ENCODE peak calls at places on chromosomes 13 and 19, in nine cellular contexts. F is stomach, V is upper lobe of left lung, O is HCT116, S is transverse colon, N is prostate gland, Z is endothelial cell of umbilical vein, L is HL-60, J is sigmoid colon. X is an unnamed sample.

GRCh38 chr13:59452189-59452588 is 711.5 kb downstream of the DIAPH3 start:
- DNase-seq in F (no peak), V (no peak), O (no peak), S (no peak), N (no peak), Z (no peak), L (peak), J (no peak), X (no peak)

GRCh38 chr13:85497652-85498051 is 301.6 kb downstream of the SLITRK6 start:
- DNase-seq in F (no peak), V (no peak), O (no peak), S (no peak), N (no peak), Z (no peak), L (no peak), J (no peak), X (no peak)

GRCh38 chr13:109145631-109146030 is 516.2 kb downstream of the MYO16 start:
- DNase-seq in F (peak), V (no peak), O (peak), S (peak), N (no peak), Z (peak), L (peak), J (no peak), X (no peak)

GRCh38 chr19:37594982-37595382 is 306 bp downstream of the ZNF540 start:
- DNase-seq in F (peak), V (peak), O (no peak), S (peak), N (peak), Z (no peak), L (peak), J (peak), X (peak)

GRCh38 chr19:29576043-29576442 is 30.0 kb upstream of the POP4 start:
- DNase-seq in F (no peak), V (no peak), O (no peak), S (no peak), N (no peak), Z (no peak), L (no peak), J (no peak), X (peak)

GRCh38 chr13:106155411-106155810 is 380.1 kb downstream of the EFNB2 start:
- DNase-seq in F (no peak), V (no peak), O (no peak), S (no peak), N (no peak), Z (no peak), L (no peak), J (no peak), X (no peak)

GRCh38 chr13:101267656-101268055 is 148.7 kb downstream of the NALCN start:
- DNase-seq in F (no peak), V (no peak), O (no peak), S (no peak), N (no peak), Z (no peak), L (no peak), J (no peak), X (no peak)

GRCh38 chr19:27876489-27876888 is 1336.5 kb downstream of the UQCRFS1 start:
- DNase-seq in F (no peak), V (no peak), O (no peak), S (no peak), N (no peak), Z (no peak), L (no peak), J (no peak), X (no peak)

GRCh38 chr13:102869948-102870676 is 24.3 kb downstream of the ERCC5 start:
- DNase-seq in F (no peak), V (no peak), O (no peak), S (no peak), N (no peak), Z (no peak), L (no peak), J (no peak), X (no peak)

GRCh38 chr19:35895911-35896642 is 4.3 kb downstream of the NFKBID start:
- DNase-seq in F (no peak), V (peak), O (no peak), S (no peak), N (no peak), Z (no peak), L (no peak), J (no peak), X (no peak)
- TF ChIP-seq POLR2AphosphoS5 in F (no peak), V (no peak), O (no peak), S (no peak), N (no peak), Z (no peak), L (no peak), J (no peak), X (no peak)

DNA sequence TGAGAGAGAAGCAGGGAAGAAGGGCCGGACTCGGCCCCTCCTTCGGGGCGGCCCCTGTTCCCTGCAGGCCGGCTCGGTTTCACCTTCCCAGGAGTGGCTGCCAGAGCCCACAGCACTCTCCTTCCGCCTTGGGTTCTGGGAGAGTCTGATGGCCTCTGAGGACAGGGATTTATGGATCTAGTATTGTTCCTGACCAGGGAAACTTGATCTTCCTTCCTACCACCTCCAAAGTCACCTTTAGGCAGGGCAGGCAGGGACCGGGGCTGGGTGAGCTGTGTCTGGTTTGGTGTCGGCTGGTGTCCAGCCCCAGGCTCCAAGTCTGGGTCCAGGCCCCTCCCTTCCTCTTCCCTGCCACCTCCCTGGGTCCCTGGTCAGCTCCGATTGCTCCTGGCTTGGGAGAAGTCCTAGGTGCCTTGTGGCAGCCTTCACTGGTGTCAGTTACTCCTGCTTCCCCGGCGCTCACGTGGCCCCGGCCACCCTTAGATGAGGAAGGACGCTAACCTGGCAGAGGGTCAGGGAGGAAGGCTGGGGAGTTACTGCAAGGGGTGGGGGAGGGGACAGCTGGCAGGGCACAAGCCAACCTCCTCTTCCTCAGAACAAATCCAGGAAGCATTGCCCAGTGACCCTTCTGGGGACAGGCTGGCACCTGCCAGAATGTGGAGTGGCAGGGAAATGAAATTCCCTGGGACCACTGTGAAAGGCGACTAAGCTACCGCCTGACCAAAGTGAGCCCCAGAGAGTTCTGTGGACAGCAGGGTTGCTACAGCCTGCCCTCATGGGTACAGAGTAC is 18.8 kb downstream of the RFX1 start:
- DNase-seq in F (peak), V (peak), O (no peak), S (no peak), N (no peak), Z (peak), L (peak), J (no peak), X (no peak)
- H3K4me3 ChIP-seq in F (no peak), V (no peak), O (no peak), S (no peak), N (no peak), Z (no peak), L (no peak), J (no peak), X (peak)

DNA sequence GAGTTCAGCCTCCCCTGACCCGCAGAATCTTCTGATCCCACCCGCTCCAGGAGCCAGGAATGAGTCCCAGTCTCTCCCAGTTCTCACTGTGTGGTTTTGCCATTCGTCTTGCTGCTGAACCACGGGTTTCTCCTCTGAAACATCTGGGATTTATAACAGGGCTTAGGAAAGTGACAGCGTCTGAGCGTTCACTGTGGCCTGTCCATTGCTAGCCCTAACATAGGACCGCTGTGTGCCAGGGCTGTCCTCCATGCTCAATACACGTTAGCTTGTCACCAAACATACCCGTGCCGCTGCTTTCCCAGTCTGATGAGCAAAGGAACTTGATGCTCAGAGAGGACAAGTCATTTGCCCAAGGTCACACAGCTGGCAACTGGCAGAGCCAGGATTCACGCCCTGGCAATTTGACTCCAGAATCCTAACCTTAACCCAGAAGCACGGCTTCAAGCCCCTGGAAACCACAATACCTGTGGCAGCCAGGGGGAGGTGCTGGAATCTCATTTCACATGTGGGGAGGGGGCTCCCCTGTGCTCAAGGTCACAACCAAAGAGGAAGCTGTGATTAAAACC is 1.1 kb upstream of the APOE start:
- DNase-seq in F (no peak), V (no peak), O (no peak), S (no peak), N (no peak), Z (no peak), L (no peak), J (no peak), X (no peak)
- TF ChIP-seq POLR2AphosphoS5 in F (no peak), V (no peak), O (peak), S (no peak), N (no peak), Z (no peak), L (peak), J (no peak), X (no peak)

GRCh38 chr13:99546878-99547277 is 45.6 kb downstream of the TM9SF2 start:
- DNase-seq in F (no peak), V (no peak), O (no peak), S (no peak), N (no peak), Z (no peak), L (no peak), J (no peak), X (no peak)

GRCh38 chr13:99553033-99553432 is 51.8 kb downstream of the TM9SF2 start:
- DNase-seq in F (peak), V (no peak), O (no peak), S (no peak), N (no peak), Z (no peak), L (no peak), J (no peak), X (no peak)

GRCh38 chr13:99542788-99543406 is 41.6 kb downstream of the TM9SF2 start:
- DNase-seq in F (no peak), V (no peak), O (no peak), S (peak), N (no peak), Z (peak), L (no peak), J (no peak), X (no peak)

GRCh38 chr13:99545979-99546378 is 44.7 kb downstream of the TM9SF2 start:
- DNase-seq in F (no peak), V (no peak), O (no peak), S (no peak), N (no peak), Z (no peak), L (no peak), J (no peak), X (no peak)

DNA sequence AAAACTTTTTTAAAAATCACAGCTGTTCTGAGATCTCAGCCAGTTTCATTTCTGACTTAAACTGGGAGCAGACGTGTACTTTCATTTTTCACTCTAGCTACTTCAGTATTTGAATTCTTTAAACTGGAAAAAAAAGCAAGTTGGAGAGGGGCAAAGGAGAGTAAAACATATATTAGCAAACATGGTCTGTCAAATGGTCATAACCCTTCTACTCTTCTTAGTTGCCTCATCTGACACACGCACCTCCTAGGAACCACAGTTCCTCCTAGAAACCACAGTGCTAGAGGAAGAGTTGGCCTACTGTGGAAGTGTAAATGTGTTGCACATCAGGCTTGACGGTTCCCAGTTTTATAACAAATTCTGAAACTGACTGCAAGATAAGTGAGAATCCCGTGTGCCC is 47.2 kb downstream of the TM9SF2 start:
- DNase-seq in F (no peak), V (no peak), O (no peak), S (no peak), N (no peak), Z (no peak), L (no peak), J (no peak), X (no peak)
- H3K4me3 ChIP-seq in F (no peak), V (no peak), O (no peak), S (no peak), N (no peak), Z (no peak), L (no peak), J (no peak), X (no peak)

GRCh38 chr19:5904302-5905071 is at the start of gene VMAC:
- DNase-seq in F (peak), V (peak), O (peak), S (peak), N (peak), Z (peak), L (peak), J (peak), X (peak)
- TF ChIP-seq POLR2AphosphoS5 in F (peak), V (no peak), O (no peak), S (peak), N (peak), Z (peak), L (no peak), J (peak), X (no peak)

X was measured in breast epithelium.